ENCODE peak calls at places on chromosomes 13 and 19, in seven cellular contexts. C is GM13976; P is psoas muscle; Q is CD8-positive, alpha-beta T cell; I is RWPE1; R is IMR-90; F is AG04449. S is an unnamed sample.

GRCh38 chr13:36148436-36148835 is 17.3 kb upstream of the DCLK1 start:
- DNase-seq in C (no peak), P (no peak), Q (no peak), I (no peak), R (no peak), F (no peak), S (no peak)

GRCh38 chr13:98539655-98540054 is 37.3 kb downstream of the STK24 start:
- DNase-seq in C (no peak), P (no peak), Q (no peak), I (no peak), R (no peak), F (no peak), S (no peak)

GRCh38 chr19:34327851-34328250 is 37.1 kb upstream of the GPI start:
- DNase-seq in C (no peak), P (no peak), Q (no peak), I (no peak), R (no peak), F (no peak), S (no peak)

GRCh38 chr19:17555929-17556813 is 722 bp downstream of the COLGALT1 start:
- DNase-seq in C (peak), P (peak), Q (no peak), I (no peak), R (peak), F (no peak), S (no peak)

GRCh38 chr19:35081201-35081600 is 34.4 kb upstream of the FXYD3 start:
- DNase-seq in C (no peak), P (no peak), Q (no peak), I (no peak), R (no peak), F (no peak), S (no peak)

GRCh38 chr19:7676854-7677253 is at the start of gene MCEMP1:
- DNase-seq in C (no peak), P (no peak), Q (no peak), I (no peak), R (no peak), F (no peak), S (no peak)

GRCh38 chr19:53394522-53394973 is 401 bp upstream of the ZNF765 start:
- DNase-seq in C (no peak), P (peak), Q (no peak), I (no peak), R (peak), F (no peak), S (no peak)

GRCh38 chr13:51283361-51283760 is 56.1 kb upstream of the SERPINE3 start:
- DNase-seq in C (no peak), P (no peak), Q (no peak), I (no peak), R (no peak), F (no peak), S (no peak)

GRCh38 chr13:95571941-95572340 is 19.4 kb downstream of the CLDN10 start:
- DNase-seq in C (no peak), P (no peak), Q (no peak), I (no peak), R (no peak), F (no peak), S (no peak)

GRCh38 chr13:76210262-76210661 is 574.1 kb downstream of the LMO7 start:
- DNase-seq in C (no peak), P (no peak), Q (no peak), I (no peak), R (no peak), F (no peak), S (no peak)

GRCh38 chr13:78460176-78460575 is 143.2 kb downstream of the POU4F1 start:
- DNase-seq in C (no peak), P (no peak), Q (no peak), I (no peak), R (no peak), F (no peak), S (no peak)

GRCh38 chr13:27770809-27771208 is 21.5 kb upstream of the GSX1 start:
- DNase-seq in C (peak), P (no peak), Q (no peak), I (peak), R (peak), F (no peak), S (peak)

GRCh38 chr19:51740356-51740755 is 11.3 kb downstream of the FPR1 start:
- DNase-seq in C (no peak), P (no peak), Q (no peak), I (no peak), R (no peak), F (no peak), S (no peak)

GRCh38 chr19:37361994-37362393 is 8.9 kb upstream of the ZNF527 start:
- DNase-seq in C (no peak), P (no peak), Q (no peak), I (no peak), R (peak), F (peak), S (no peak)

GRCh38 chr13:30730526-30730925 is 4.8 kb upstream of the ALOX5AP start:
- DNase-seq in C (no peak), P (no peak), Q (no peak), I (no peak), R (no peak), F (no peak), S (no peak)

GRCh38 chr19:42206871-42207755 is 10.4 kb downstream of the DEDD2 start:
- DNase-seq in C (no peak), P (no peak), Q (no peak), I (peak), R (peak), F (no peak), S (no peak)

GRCh38 chr19:10876459-10877240 is 5.3 kb downstream of the CARM1 start:
- DNase-seq in C (peak), P (peak), Q (no peak), I (no peak), R (no peak), F (no peak), S (peak)

GRCh38 chr13:101530293-101530692 is 77.8 kb downstream of the ITGBL1 start:
- DNase-seq in C (no peak), P (no peak), Q (no peak), I (no peak), R (peak), F (no peak), S (no peak)

GRCh38 chr13:35160921-35161320 is 218.9 kb downstream of the NBEA start:
- DNase-seq in C (no peak), P (no peak), Q (no peak), I (no peak), R (no peak), F (no peak), S (no peak)

GRCh38 chr13:67736646-67737420 is 506.7 kb upstream of the PCDH9 start:
- DNase-seq in C (no peak), P (no peak), Q (no peak), I (no peak), R (peak), F (no peak), S (no peak)
- TF ChIP-seq CTCF in C (no peak), P (no peak), Q (no peak), I (no peak), R (peak), F (no peak), S (no peak)

GRCh38 chr13:31930901-31931522 is 100.6 kb upstream of the FRY start:
- DNase-seq in C (peak), P (no peak), Q (no peak), I (no peak), R (no peak), F (no peak), S (peak)
- TF ChIP-seq CTCF in C (no peak), P (no peak), Q (no peak), I (no peak), R (no peak), F (no peak), S (no peak)

GRCh38 chr13:110270507-110270906 is 36.5 kb downstream of the COL4A1 start:
- DNase-seq in C (no peak), P (no peak), Q (no peak), I (no peak), R (no peak), F (no peak), S (no peak)
- TF ChIP-seq CTCF in C (no peak), P (no peak), Q (no peak), I (no peak), R (no peak), F (no peak), S (no peak)

GRCh38 chr13:38210928-38211596 is 138.6 kb upstream of the UFM1 start:
- DNase-seq in C (no peak), P (no peak), Q (no peak), I (no peak), R (no peak), F (no peak), S (no peak)

GRCh38 chr13:38216181-38216580 is 133.5 kb upstream of the UFM1 start:
- DNase-seq in C (no peak), P (no peak), Q (no peak), I (no peak), R (no peak), F (no peak), S (no peak)

DNA sequence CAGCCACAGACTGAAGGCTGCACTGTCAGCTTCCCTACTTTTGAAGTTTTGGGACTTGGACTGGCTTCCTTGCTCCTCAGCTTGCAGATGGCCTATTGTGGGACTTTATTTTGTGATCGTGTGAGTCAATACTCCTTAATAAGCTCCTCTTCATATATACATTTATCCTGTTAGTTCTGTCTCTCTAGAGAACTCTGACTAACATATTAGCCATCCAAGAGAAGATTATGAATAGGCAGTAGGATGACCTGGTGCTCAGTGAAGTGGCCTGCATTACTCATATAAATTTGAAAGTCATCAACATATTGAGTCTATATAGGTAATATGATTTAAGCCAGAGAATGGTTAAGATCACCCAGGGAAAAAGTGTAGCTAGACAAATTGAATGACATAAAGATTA is 136.3 kb upstream of the UFM1 start:
- DNase-seq in C (no peak), P (no peak), Q (no peak), I (peak), R (no peak), F (no peak), S (no peak)
- TF ChIP-seq CTCF in C (no peak), P (no peak), Q (no peak), I (no peak), R (no peak), F (no peak), S (no peak)

GRCh38 chr13:25218011-25218410 is 45.9 kb upstream of the AMER2 start:
- DNase-seq in C (no peak), P (no peak), Q (no peak), I (no peak), R (no peak), F (no peak), S (no peak)

GRCh38 chr13:25217023-25217909 is 45.2 kb upstream of the AMER2 start:
- DNase-seq in C (no peak), P (no peak), Q (no peak), I (peak), R (peak), F (no peak), S (no peak)

GRCh38 chr13:25213716-25214115 is 41.6 kb upstream of the AMER2 start:
- DNase-seq in C (no peak), P (no peak), Q (no peak), I (peak), R (no peak), F (no peak), S (no peak)

GRCh38 chr13:25215253-25215575 is 43.1 kb upstream of the AMER2 start:
- DNase-seq in C (no peak), P (no peak), Q (no peak), I (no peak), R (no peak), F (no peak), S (no peak)

GRCh38 chr13:25214371-25215252 is 42.5 kb upstream of the AMER2 start:
- DNase-seq in C (no peak), P (peak), Q (no peak), I (no peak), R (peak), F (no peak), S (no peak)
- TF ChIP-seq CTCF in C (no peak), P (no peak), Q (no peak), I (no peak), R (no peak), F (no peak), S (no peak)

DNA sequence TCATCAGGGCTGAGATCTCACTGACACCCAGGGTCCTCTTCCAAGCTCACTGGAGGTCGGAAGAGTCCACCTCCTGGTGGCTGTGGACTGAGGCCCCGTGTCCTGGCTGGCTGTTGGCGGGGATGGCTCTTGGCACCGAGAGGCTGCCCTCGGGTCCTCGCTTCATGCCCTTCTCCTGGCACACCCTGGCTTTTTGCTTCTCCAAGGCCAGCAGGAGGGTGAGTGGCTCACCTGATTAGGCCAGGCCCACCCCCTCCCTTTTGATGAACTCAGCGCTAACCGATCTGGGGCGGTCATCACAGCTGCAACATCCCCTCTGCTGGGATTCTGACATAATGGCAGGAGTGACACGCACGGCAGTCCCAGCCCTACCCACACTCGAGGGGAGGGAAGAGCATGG is 4.4 kb downstream of the SLC39A3 start:
- DNase-seq in C (no peak), P (no peak), Q (no peak), I (no peak), R (no peak), F (no peak), S (no peak)
- TF ChIP-seq CTCF in C (no peak), P (no peak), Q (no peak), I (no peak), R (no peak), F (no peak), S (no peak)

DNA sequence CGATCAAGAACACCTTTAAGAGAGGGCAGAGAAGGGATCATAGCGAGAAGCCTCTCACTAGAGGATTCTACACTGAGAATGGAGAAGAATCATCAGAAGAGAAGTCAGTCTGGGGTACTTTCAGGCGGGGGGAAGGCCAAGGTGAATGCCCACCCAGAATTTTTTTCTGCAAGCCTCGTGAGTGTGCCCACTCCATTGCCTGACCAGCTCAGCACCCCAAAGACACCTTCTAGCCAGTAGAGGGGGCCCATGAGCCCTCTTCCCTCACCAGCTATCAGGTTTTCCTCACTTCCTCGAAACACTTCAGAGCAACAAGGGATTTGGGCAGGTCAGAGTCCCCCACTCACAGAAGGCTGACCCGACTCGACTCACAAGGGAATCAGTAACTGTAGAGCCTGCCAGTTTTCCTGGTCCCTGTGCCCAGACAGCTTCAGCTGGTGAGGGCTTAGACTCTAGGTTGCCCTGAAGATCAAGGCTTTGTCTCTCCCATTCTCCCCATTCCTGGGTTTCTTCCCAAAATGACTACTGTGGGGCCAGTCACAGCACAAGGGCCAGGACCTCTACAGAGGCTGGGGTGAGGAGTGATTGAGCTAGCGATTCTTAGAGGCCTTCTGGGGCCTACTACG is 18.4 kb downstream of the NLRP13 start:
- DNase-seq in C (no peak), P (no peak), Q (no peak), I (no peak), R (no peak), F (no peak), S (no peak)
- TF ChIP-seq CTCF in C (no peak), P (no peak), Q (no peak), I (no peak), R (no peak), F (no peak), S (peak)

DNA sequence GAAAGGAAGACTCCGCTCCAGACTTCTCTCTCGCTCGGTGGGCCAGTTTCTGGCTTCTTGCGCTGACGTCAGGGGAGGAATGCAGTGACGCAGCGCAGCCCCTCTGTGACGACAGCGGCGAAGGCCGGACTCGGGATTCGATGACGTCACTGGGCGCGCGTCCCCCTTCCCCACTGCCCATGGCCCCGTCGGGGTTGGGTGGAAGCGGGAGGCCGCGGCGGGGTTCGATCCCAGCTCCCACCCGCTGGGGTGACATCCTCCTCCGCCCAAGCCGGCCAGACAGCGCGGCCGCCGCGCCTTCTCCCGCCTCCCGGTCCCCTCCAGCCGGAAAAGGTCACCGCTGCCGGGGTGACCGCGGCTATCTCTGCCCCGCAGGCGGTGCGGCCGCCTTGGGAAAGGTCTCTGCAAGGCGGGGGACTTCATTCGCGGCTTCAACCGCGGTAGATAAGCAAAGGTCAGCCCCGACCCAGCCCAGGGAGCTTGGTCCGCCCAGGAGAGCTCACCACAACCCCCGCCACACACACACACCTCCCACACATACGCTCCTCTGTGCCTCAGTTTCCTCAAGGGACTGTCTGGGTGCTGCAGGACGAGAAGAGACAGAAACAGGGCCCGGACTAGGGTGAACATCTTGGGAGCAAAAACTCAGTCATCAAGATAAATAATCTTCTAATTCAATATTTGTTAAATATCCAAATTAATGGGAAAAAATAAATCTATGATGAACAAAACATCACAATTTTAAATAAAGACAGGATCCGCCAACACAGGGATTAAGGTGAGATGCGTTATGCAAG is 844 bp upstream of the RFX1 start:
- DNase-seq in C (no peak), P (peak), Q (no peak), I (peak), R (no peak), F (no peak), S (no peak)
- TF ChIP-seq CTCF in C (no peak), P (no peak), Q (no peak), I (no peak), R (no peak), F (no peak), S (no peak)

DNA sequence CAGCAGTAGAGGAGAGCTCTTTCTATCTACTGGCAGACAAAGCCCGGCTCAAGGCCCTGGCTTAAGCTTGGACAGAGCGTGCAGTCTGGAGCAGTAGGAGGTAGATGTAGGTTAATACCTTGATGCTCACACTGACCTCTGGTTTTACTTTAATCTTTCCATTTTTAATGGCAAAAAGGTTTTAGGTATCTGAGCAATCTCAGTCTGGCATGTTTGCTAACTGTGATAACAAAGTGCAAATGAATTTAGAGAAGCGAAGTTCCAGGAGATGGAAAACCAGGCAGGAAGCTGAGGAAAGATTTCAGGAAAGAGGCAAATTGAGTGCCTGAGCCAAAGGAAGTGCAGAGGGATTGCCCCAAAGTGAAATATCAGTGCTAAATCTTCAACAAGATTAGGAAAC is 356.6 kb downstream of the FOXO1 start:
- DNase-seq in C (no peak), P (no peak), Q (no peak), I (no peak), R (no peak), F (no peak), S (no peak)
- TF ChIP-seq CTCF in C (no peak), P (no peak), Q (no peak), I (no peak), R (no peak), F (no peak), S (no peak)